ENCODE peak calls at places on chromosomes 2 and 18, in four cellular contexts. K is RPMI8226, V is HL-60, T is D341Med. Z is an unnamed sample.

GRCh38 chr2:179677148-179677688 is 184.2 kb downstream of the ZNF385B start:
- DNase-seq in T (no peak), V (no peak), K (peak), Z (no peak)

GRCh38 chr18:72544092-72544886 is at the start of gene CBLN2:
- DNase-seq in K (peak), T (peak), V (peak), Z (peak)

GRCh38 chr2:71646028-71646427 is 192.7 kb downstream of the DYSF start:
- DNase-seq in K (peak), T (no peak), V (no peak), Z (no peak)

GRCh38 chr2:189481071-189481470 is 39.8 kb downstream of the WDR75 start:
- DNase-seq in T (no peak), K (no peak), V (no peak), Z (no peak)

GRCh38 chr18:12428923-12429322 is 21.2 kb downstream of the PRELID3A start:
- DNase-seq in V (no peak), K (no peak), T (no peak), Z (no peak)

GRCh38 chr2:105308785-105309540 is 20.6 kb downstream of the TGFBRAP1 start:
- DNase-seq in K (no peak), T (no peak), V (peak), Z (no peak)

GRCh38 chr2:16226942-16227664 is 286.8 kb downstream of the MYCN start:
- DNase-seq in K (no peak), V (no peak), T (peak), Z (no peak)

GRCh38 chr2:71801969-71802368 is 345.7 kb downstream of the CYP26B1 start:
- DNase-seq in K (peak), T (no peak), V (peak), Z (no peak)

GRCh38 chr18:75160315-75160714 is 48.6 kb downstream of the PTGR3 start:
- DNase-seq in K (no peak), V (no peak), T (peak), Z (no peak)

GRCh38 chr2:152627010-152627957 is 90.0 kb downstream of the PRPF40A start:
- DNase-seq in K (no peak), V (peak), T (peak), Z (peak)

GRCh38 chr2:43524180-43524965 is 71.5 kb downstream of the THADA start:
- DNase-seq in K (no peak), V (no peak), T (peak), Z (no peak)

GRCh38 chr2:121031568-121032340 is 253.2 kb downstream of the TFCP2L1 start:
- DNase-seq in K (no peak), V (no peak), T (no peak), Z (no peak)

GRCh38 chr2:135904590-135904989 is 28.3 kb upstream of the MCM6 start:
- DNase-seq in T (no peak), V (no peak), K (no peak), Z (no peak)

GRCh38 chr2:214960677-214961076 is 151.2 kb upstream of the BARD1 start:
- DNase-seq in K (no peak), T (no peak), V (no peak), Z (no peak)

GRCh38 chr2:6754412-6754811 is 111.3 kb downstream of the CMPK2 start:
- DNase-seq in V (no peak), K (no peak), T (no peak), Z (no peak)

GRCh38 chr2:75200140-75200985 is 1.0 kb upstream of the TACR1 start:
- DNase-seq in K (peak), T (peak), V (no peak), Z (no peak)

GRCh38 chr2:191538334-191538910 is 139.5 kb upstream of the NABP1 start:
- DNase-seq in V (no peak), K (no peak), T (no peak), Z (no peak)

GRCh38 chr2:53520630-53520940 is 247.0 kb upstream of the CHAC2 start:
- DNase-seq in V (no peak), T (no peak), K (no peak), Z (no peak)

GRCh38 chr2:12051831-12052230 is 305.4 kb downstream of the LPIN1 start:
- DNase-seq in V (no peak), K (no peak), T (no peak), Z (no peak)

GRCh38 chr2:235543126-235543750 is 49.4 kb downstream of the AGAP1 start:
- DNase-seq in K (no peak), V (no peak), T (no peak), Z (no peak)

GRCh38 chr2:205740381-205740780 is 58.1 kb downstream of the NRP2 start:
- DNase-seq in K (no peak), T (no peak), V (no peak), Z (no peak)

Z was measured in GDM1.